ENCODE peak calls at places on chromosomes 7 and 10, in six cellular contexts. O is GM12891, U is HEK293T, E is Right ventricle myocardium inferior, L is A172, Z is progenitor cell of endocrine pancreas. A is an unnamed sample.
A peak's percentile ranks its signal among the peaks of the same experiment; 100 is the strongest.

GRCh38 chr10:51341216-51341615 is 266.9 kb downstream of the PRKG1 start:
- DNase-seq in O (no peak), E (no peak), L (no peak), U (no peak), Z (no peak), A (no peak)

GRCh38 chr10:22251751-22252285 is 34.0 kb upstream of the EBLN1 start:
- DNase-seq in O (peak; percentile 46), Z (peak; percentile 20), E (peak; percentile 88), L (no peak), U (no peak), A (peak; percentile 92)

GRCh38 chr7:22001345-22002004 is 55.8 kb upstream of the CDCA7L start:
- DNase-seq in O (peak; percentile 35), E (no peak), L (peak; percentile 86), U (peak; percentile 71), Z (peak; percentile 15), A (no peak)

GRCh38 chr7:148535227-148535626 is 55.3 kb upstream of the C7orf33 start:
- DNase-seq in L (no peak), Z (no peak), U (peak; percentile 61), O (peak; percentile 9), E (no peak), A (peak; percentile 71)

GRCh38 chr7:138316421-138317043 is 143.5 kb upstream of the TRIM24 start:
- DNase-seq in U (no peak), L (no peak), E (no peak), Z (no peak), O (no peak), A (no peak)

GRCh38 chr7:158261362-158262235 is 326.0 kb downstream of the PTPRN2 start:
- DNase-seq in Z (no peak), E (no peak), O (no peak), U (no peak), L (no peak), A (peak; percentile 53)

GRCh38 chr10:22365644-22366565 is 20.6 kb downstream of the SPAG6 start:
- DNase-seq in L (no peak), O (no peak), E (no peak), U (no peak), Z (no peak), A (no peak)

GRCh38 chr7:27129729-27130539 is 623 bp downstream of the HOXA4 start:
- DNase-seq in O (no peak), Z (no peak), E (no peak), L (no peak), U (no peak), A (no peak)

GRCh38 chr10:59181668-59182067 is 5.2 kb downstream of the PHYHIPL start:
- DNase-seq in Z (peak; percentile 9), O (no peak), L (peak; percentile 62), E (no peak), U (peak; percentile 56), A (no peak)

GRCh38 chr7:69595415-69595814 is 2.9 kb upstream of the AUTS2 start:
- DNase-seq in U (no peak), L (no peak), Z (no peak), E (no peak), O (no peak), A (no peak)

GRCh38 chr10:89946106-89946505 is 244.7 kb downstream of the KIF20B start:
- DNase-seq in L (peak; percentile 14), E (no peak), Z (no peak), U (no peak), O (no peak), A (no peak)

GRCh38 chr10:11440250-11441150 is 170.9 kb downstream of the USP6NL start:
- DNase-seq in Z (no peak), U (no peak), E (no peak), L (no peak), O (no peak), A (no peak)

GRCh38 chr10:132020456-132020855 is 38.7 kb upstream of the BNIP3 start:
- DNase-seq in L (no peak), Z (no peak), O (no peak), U (no peak), E (no peak), A (no peak)

GRCh38 chr10:23693895-23694294 is 255.0 kb downstream of the OTUD1 start:
- DNase-seq in E (no peak), U (no peak), L (no peak), Z (no peak), O (no peak), A (no peak)

GRCh38 chr10:96756111-96756903 is 36.0 kb upstream of the PIK3AP1 start:
- DNase-seq in E (no peak), Z (no peak), O (no peak), L (no peak), U (no peak), A (no peak)

GRCh38 chr10:29533046-29533445 is 101.7 kb downstream of the SVIL start:
- DNase-seq in E (no peak), O (no peak), Z (no peak), U (no peak), L (no peak), A (no peak)

GRCh38 chr7:12771378-12771877 is 84.0 kb downstream of the ARL4A start:
- DNase-seq in L (peak; percentile 52), U (peak; percentile 15), O (no peak), E (no peak), Z (no peak), A (no peak)

GRCh38 chr10:48439031-48439430 is 132.6 kb downstream of the MAPK8 start:
- DNase-seq in U (no peak), Z (no peak), L (peak; percentile 55), E (no peak), O (no peak), A (no peak)

GRCh38 chr10:101781655-101781983 is 1.6 kb downstream of the NPM3 start:
- DNase-seq in E (no peak), U (peak; percentile 7), Z (no peak), L (no peak), O (no peak), A (peak; percentile 53)

GRCh38 chr10:62463364-62463763 is 89.2 kb downstream of the ZNF365 start:
- DNase-seq in E (no peak), U (no peak), L (no peak), Z (no peak), O (no peak), A (no peak)

GRCh38 chr7:55152490-55152889 is 133.7 kb downstream of the EGFR start:
- DNase-seq in U (no peak), E (no peak), Z (no peak), O (no peak), L (no peak), A (peak; percentile 58)

GRCh38 chr10:8043569-8044306 is 10.8 kb upstream of the GATA3 start:
- DNase-seq in E (no peak), Z (no peak), O (no peak), U (no peak), L (no peak), A (no peak)

GRCh38 chr7:3153118-3153517 is 109.5 kb upstream of the CARD11 start:
- DNase-seq in L (peak; percentile 33), U (no peak), O (no peak), Z (no peak), E (no peak), A (no peak)

GRCh38 chr7:5360451-5360850 is 63.2 kb downstream of the TNRC18 start:
- DNase-seq in O (no peak), E (peak; percentile 8), U (no peak), Z (no peak), L (no peak), A (no peak)

GRCh38 chr7:54788664-54789063 is 29.7 kb upstream of the SEC61G start:
- DNase-seq in L (peak; percentile 97), U (peak; percentile 69), E (no peak), O (peak; percentile 24), Z (no peak), A (no peak)

GRCh38 chr7:77674878-77675277 is 21.4 kb upstream of the RSBN1L start:
- DNase-seq in Z (no peak), E (no peak), O (no peak), L (peak; percentile 75), U (no peak), A (no peak)

GRCh38 chr7:151793991-151794507 is 82.9 kb downstream of the PRKAG2 start:
- DNase-seq in O (no peak), L (no peak), Z (no peak), U (no peak), E (no peak), A (peak; percentile 67)

GRCh38 chr7:25752169-25752568 is 399.8 kb upstream of the NFE2L3 start:
- DNase-seq in E (no peak), Z (no peak), U (no peak), O (no peak), L (no peak), A (no peak)

GRCh38 chr10:87750817-87751216 is 67.2 kb downstream of the ATAD1 start:
- DNase-seq in O (no peak), E (no peak), Z (no peak), U (no peak), L (no peak), A (no peak)

GRCh38 chr10:131063311-131063710 is 248.2 kb downstream of the TCERG1L start:
- DNase-seq in O (no peak), E (peak; percentile 16), Z (no peak), L (no peak), U (no peak), A (peak; percentile 11)

GRCh38 chr10:133528845-133529575 is 1.8 kb downstream of the CYP2E1 start:
- DNase-seq in E (no peak), L (no peak), O (no peak), Z (no peak), U (no peak), A (no peak)

GRCh38 chr7:130986271-130986690 is 252.3 kb upstream of the KLF14 start:
- DNase-seq in E (no peak), Z (no peak), O (no peak), U (no peak), L (no peak), A (no peak)